ENCODE peak calls at places on chromosome 18, in eight cellular contexts. C, W, F, Q, A, G, P and J are unnamed samples.

GRCh38 chr18:28176933-28177827 is at the start of gene CDH2:
- ATAC-seq in C (peak), W (peak), F (no peak), Q (no peak), A (no peak), G (peak), P (peak), J (peak)

GRCh38 chr18:52319423-52319822 is 20.6 kb upstream of the DCC start:
- ATAC-seq in C (no peak), W (no peak), F (no peak), Q (no peak), A (no peak), G (no peak), P (no peak), J (no peak)

GRCh38 chr18:56575819-56576663 is 62.4 kb downstream of the TXNL1 start:
- ATAC-seq in C (no peak), W (peak), F (no peak), Q (no peak), A (peak), G (peak), P (peak), J (no peak)

GRCh38 chr18:33579868-33580205 is 1.8 kb downstream of the ASXL3 start:
- ATAC-seq in C (no peak), W (no peak), F (no peak), Q (no peak), A (no peak), G (no peak), P (no peak), J (no peak)

GRCh38 chr18:44731866-44732555 is 51.3 kb downstream of the SETBP1 start:
- ATAC-seq in C (no peak), W (peak), F (no peak), Q (no peak), A (no peak), G (no peak), P (no peak), J (peak)

GRCh38 chr18:9697121-9697520 is 11.0 kb upstream of the RAB31 start:
- ATAC-seq in C (no peak), W (no peak), F (no peak), Q (no peak), A (no peak), G (no peak), P (no peak), J (no peak)

GRCh38 chr18:55465313-55465712 is 122.7 kb downstream of the TCF4 start:
- ATAC-seq in C (no peak), W (no peak), F (no peak), Q (no peak), A (no peak), G (no peak), P (no peak), J (no peak)

GRCh38 chr18:41075212-41075611 is 879.8 kb upstream of the PIK3C3 start:
- ATAC-seq in C (no peak), W (peak), F (no peak), Q (no peak), A (no peak), G (no peak), P (no peak), J (no peak)

GRCh38 chr18:74694436-74694835 is 96.8 kb downstream of the ZNF407 start:
- ATAC-seq in C (no peak), W (no peak), F (no peak), Q (no peak), A (no peak), G (no peak), P (no peak), J (no peak)

GRCh38 chr18:35604369-35604768 is 22.8 kb downstream of the GALNT1 start:
- ATAC-seq in C (no peak), W (no peak), F (no peak), Q (no peak), A (no peak), G (no peak), P (no peak), J (no peak)

GRCh38 chr18:24115628-24116027 is 23.2 kb upstream of the CABYR start:
- ATAC-seq in C (no peak), W (no peak), F (no peak), Q (peak), A (no peak), G (no peak), P (no peak), J (no peak)

GRCh38 chr18:10040287-10041011 is 126.6 kb downstream of the VAPA start:
- ATAC-seq in C (no peak), W (no peak), F (no peak), Q (no peak), A (no peak), G (peak), P (peak), J (no peak)

GRCh38 chr18:48621815-48622555 is 83.2 kb downstream of the CTIF start:
- ATAC-seq in C (no peak), W (peak), F (no peak), Q (no peak), A (peak), G (no peak), P (no peak), J (no peak)

GRCh38 chr18:5152335-5153020 is 44.6 kb downstream of the AKAIN1 start:
- ATAC-seq in C (no peak), W (no peak), F (no peak), Q (no peak), A (no peak), G (no peak), P (no peak), J (no peak)

GRCh38 chr18:61435064-61435652 is 101.9 kb downstream of the CDH20 start:
- ATAC-seq in C (no peak), W (peak), F (no peak), Q (no peak), A (peak), G (no peak), P (no peak), J (no peak)

GRCh38 chr18:76394780-76395476 is 100.1 kb downstream of the ZNF516 start:
- ATAC-seq in C (no peak), W (peak), F (no peak), Q (no peak), A (no peak), G (no peak), P (no peak), J (no peak)

GRCh38 chr18:40555914-40556313 is 1399.1 kb upstream of the PIK3C3 start:
- ATAC-seq in C (no peak), W (peak), F (no peak), Q (no peak), A (no peak), G (no peak), P (no peak), J (no peak)

GRCh38 chr18:58231930-58232329 is 187.9 kb downstream of the NEDD4L start:
- ATAC-seq in C (no peak), W (no peak), F (no peak), Q (no peak), A (peak), G (peak), P (no peak), J (no peak)

GRCh38 chr18:62288669-62289016 is 36.5 kb upstream of the TNFRSF11A start:
- ATAC-seq in C (no peak), W (no peak), F (no peak), Q (no peak), A (no peak), G (no peak), P (no peak), J (no peak)

GRCh38 chr18:51192026-51192425 is 5.5 kb downstream of the MEX3C start:
- ATAC-seq in C (no peak), W (no peak), F (no peak), Q (no peak), A (no peak), G (no peak), P (no peak), J (no peak)

GRCh38 chr18:62802523-62802922 is 87.2 kb downstream of the PHLPP1 start:
- ATAC-seq in C (no peak), W (no peak), F (no peak), Q (no peak), A (no peak), G (no peak), P (no peak), J (no peak)

GRCh38 chr18:64019922-64020756 is 50.3 kb downstream of the SERPINB8 start:
- ATAC-seq in C (no peak), W (no peak), F (no peak), Q (no peak), A (no peak), G (peak), P (no peak), J (no peak)